ENCODE peak calls at places on chromosomes 3 and 15, in nine cellular contexts. N, Y, T, Q, Z, D, F, S and M are unnamed samples.

GRCh38 chr3:48595526-48596121 is 495 bp upstream of the COL7A1 start:
- DNase-seq in N (peak), Y (no peak), T (no peak), Q (peak), Z (no peak), D (peak), F (peak), S (no peak), M (peak)

GRCh38 chr15:29728418-29728817 is 93.8 kb downstream of the TJP1 start:
- DNase-seq in N (no peak), Y (no peak), T (no peak), Q (no peak), Z (no peak), D (no peak), F (no peak), S (no peak), M (no peak)

GRCh38 chr3:177602601-177603136 is 405.4 kb upstream of the TBL1XR1 start:
- DNase-seq in N (peak), Y (no peak), T (no peak), Q (no peak), Z (no peak), D (no peak), F (no peak), S (no peak), M (no peak)

GRCh38 chr3:177146646-177147045 is 50.6 kb downstream of the TBL1XR1 start:
- DNase-seq in N (no peak), Y (no peak), T (no peak), Q (peak), Z (no peak), D (no peak), F (no peak), S (no peak), M (no peak)

GRCh38 chr15:55358471-55358870 is 39.4 kb downstream of the PIGB start:
- DNase-seq in N (no peak), Y (no peak), T (no peak), Q (no peak), Z (no peak), D (no peak), F (no peak), S (no peak), M (no peak)

GRCh38 chr3:23797490-23797889 is 8.3 kb upstream of the UBE2E1 start:
- DNase-seq in N (no peak), Y (no peak), T (no peak), Q (no peak), Z (no peak), D (no peak), F (no peak), S (no peak), M (no peak)

GRCh38 chr3:49868951-49869454 is 703 bp downstream of the CAMKV start:
- DNase-seq in N (no peak), Y (no peak), T (no peak), Q (no peak), Z (no peak), D (no peak), F (no peak), S (no peak), M (no peak)

GRCh38 chr3:129593595-129594339 is 12.7 kb downstream of the PLXND1 start:
- DNase-seq in N (no peak), Y (peak), T (no peak), Q (no peak), Z (peak), D (peak), F (no peak), S (peak), M (peak)

GRCh38 chr3:131501949-131502348 is 822 bp downstream of the MRPL3 start:
- DNase-seq in N (no peak), Y (no peak), T (no peak), Q (no peak), Z (no peak), D (no peak), F (no peak), S (no peak), M (no peak)

GRCh38 chr3:42502429-42503250 is at the start of gene VIPR1:
- DNase-seq in N (peak), Y (peak), T (peak), Q (no peak), Z (peak), D (peak), F (peak), S (peak), M (peak)

GRCh38 chr3:6799264-6799915 is 61.5 kb upstream of the GRM7 start:
- DNase-seq in N (peak), Y (no peak), T (no peak), Q (no peak), Z (peak), D (peak), F (peak), S (no peak), M (peak)

GRCh38 chr15:92650256-92650655 is 5.3 kb downstream of the FAM174B start:
- DNase-seq in N (peak), Y (no peak), T (no peak), Q (no peak), Z (no peak), D (no peak), F (no peak), S (no peak), M (no peak)

GRCh38 chr15:50380089-50380488 is 25.1 kb upstream of the GABPB1 start:
- DNase-seq in N (no peak), Y (no peak), T (no peak), Q (peak), Z (no peak), D (no peak), F (no peak), S (no peak), M (no peak)

GRCh38 chr3:5791558-5791957 is 604.1 kb downstream of the EDEM1 start:
- DNase-seq in N (no peak), Y (no peak), T (no peak), Q (peak), Z (no peak), D (no peak), F (no peak), S (no peak), M (peak)

GRCh38 chr15:89469331-89470107 is 26.9 kb downstream of the RHCG start:
- DNase-seq in N (no peak), Y (no peak), T (no peak), Q (no peak), Z (no peak), D (no peak), F (no peak), S (no peak), M (no peak)

GRCh38 chr3:30681276-30682211 is 75.1 kb downstream of the TGFBR2 start:
- DNase-seq in N (peak), Y (no peak), T (no peak), Q (peak), Z (no peak), D (no peak), F (no peak), S (no peak), M (peak)

GRCh38 chr3:50623840-50624474 is 7.0 kb downstream of the MAPKAPK3 start:
- DNase-seq in N (no peak), Y (no peak), T (no peak), Q (no peak), Z (no peak), D (no peak), F (no peak), S (no peak), M (no peak)

GRCh38 chr3:119219069-119219468 is 21.6 kb downstream of the B4GALT4 start:
- DNase-seq in N (no peak), Y (peak), T (no peak), Q (no peak), Z (no peak), D (no peak), F (peak), S (no peak), M (peak)

GRCh38 chr3:129409541-129409940 is 18.9 kb downstream of the EFCAB12 start:
- DNase-seq in N (peak), Y (no peak), T (no peak), Q (peak), Z (no peak), D (no peak), F (no peak), S (no peak), M (no peak)

GRCh38 chr15:84878504-84878903 is 6.0 kb upstream of the SLC28A1 start:
- DNase-seq in N (peak), Y (peak), T (peak), Q (peak), Z (peak), D (peak), F (peak), S (peak), M (peak)

GRCh38 chr15:40693904-40694705 is 869 bp upstream of the RAD51 start:
- DNase-seq in N (peak), Y (no peak), T (no peak), Q (peak), Z (no peak), D (no peak), F (peak), S (peak), M (no peak)

GRCh38 chr3:154244644-154245043 is 79.6 kb downstream of the DHX36 start:
- DNase-seq in N (no peak), Y (no peak), T (no peak), Q (peak), Z (no peak), D (no peak), F (no peak), S (no peak), M (no peak)

GRCh38 chr3:120420360-120420759 is 30.4 kb downstream of the FSTL1 start:
- DNase-seq in N (no peak), Y (no peak), T (no peak), Q (no peak), Z (no peak), D (no peak), F (no peak), S (no peak), M (no peak)

GRCh38 chr3:46918202-46918601 is 40.7 kb downstream of the PTH1R start:
- DNase-seq in N (no peak), Y (no peak), T (no peak), Q (no peak), Z (no peak), D (no peak), F (no peak), S (no peak), M (no peak)

GRCh38 chr3:17687585-17687984 is 54.8 kb downstream of the TBC1D5 start:
- DNase-seq in N (no peak), Y (no peak), T (no peak), Q (no peak), Z (no peak), D (no peak), F (no peak), S (no peak), M (no peak)